ENCODE peak calls at places on chromosome 12, in seven cellular contexts. F is H1, W is HepG2, L is SK-N-SH, K is GM12892, J is K562, B is GM12878. V is an unnamed sample.

GRCh38 chr12:90543841-90544240 is 411.1 kb downstream of the CCER1 start:
- DNase-seq in F (no peak), W (no peak), L (no peak), K (no peak), J (no peak), B (no peak), V (no peak)

GRCh38 chr12:119183942-119184695 is 5.4 kb downstream of the HSPB8 start:
- DNase-seq in F (no peak), W (no peak), L (no peak), K (no peak), J (no peak), B (no peak), V (no peak)

GRCh38 chr12:78568326-78569020 is 296.1 kb upstream of the SYT1 start:
- DNase-seq in F (no peak), W (no peak), L (no peak), K (no peak), J (no peak), B (no peak), V (no peak)

GRCh38 chr12:131749618-131750315 is 38.9 kb downstream of the SFSWAP start:
- DNase-seq in F (no peak), W (no peak), L (no peak), K (no peak), J (no peak), B (no peak), V (no peak)

GRCh38 chr12:10941916-10942607 is 3.0 kb upstream of the TAS2R14 start:
- DNase-seq in F (peak), W (peak), L (no peak), K (no peak), J (peak), B (peak), V (no peak)

GRCh38 chr12:13198921-13199320 is 2.4 kb downstream of the EMP1 start:
- DNase-seq in F (no peak), W (no peak), L (no peak), K (no peak), J (no peak), B (no peak), V (no peak)

GRCh38 chr12:51591020-51591901 is at the start of gene SCN8A:
- DNase-seq in F (no peak), W (no peak), L (peak), K (peak), J (peak), B (no peak), V (peak)

GRCh38 chr12:53495903-53496751 is 3.1 kb downstream of the MAP3K12 start:
- DNase-seq in F (no peak), W (peak), L (no peak), K (no peak), J (peak), B (peak), V (no peak)

GRCh38 chr12:16349132-16349463 is 1.7 kb downstream of the MGST1 start:
- DNase-seq in F (no peak), W (peak), L (no peak), K (no peak), J (peak), B (no peak), V (no peak)

GRCh38 chr12:18103624-18104023 is 13.6 kb upstream of the RERGL start:
- DNase-seq in F (no peak), W (no peak), L (no peak), K (no peak), J (no peak), B (no peak), V (no peak)

GRCh38 chr12:16385779-16386646 is 38.6 kb downstream of the MGST1 start:
- DNase-seq in F (no peak), W (peak), L (peak), K (no peak), J (peak), B (peak), V (peak)

GRCh38 chr12:121731473-121731872 is 18.9 kb downstream of the TMEM120B start:
- DNase-seq in F (no peak), W (no peak), L (no peak), K (no peak), J (no peak), B (no peak), V (no peak)

GRCh38 chr12:105561981-105562726 is 231.7 kb downstream of the C12orf75 start:
- DNase-seq in F (no peak), W (no peak), L (no peak), K (no peak), J (no peak), B (no peak), V (no peak)

GRCh38 chr12:132363661-132364347 is 34.4 kb upstream of the GALNT9 start:
- DNase-seq in F (no peak), W (no peak), L (no peak), K (no peak), J (no peak), B (no peak), V (no peak)

GRCh38 chr12:105876426-105876927 is 262.3 kb downstream of the NUAK1 start:
- DNase-seq in F (no peak), W (no peak), L (no peak), K (no peak), J (no peak), B (no peak), V (no peak)

GRCh38 chr12:79121486-79121885 is 256.9 kb downstream of the SYT1 start:
- DNase-seq in F (no peak), W (no peak), L (peak), K (no peak), J (no peak), B (no peak), V (no peak)

GRCh38 chr12:58765076-58765475 is 155.2 kb downstream of the LRIG3 start:
- DNase-seq in F (no peak), W (no peak), L (no peak), K (no peak), J (no peak), B (no peak), V (no peak)

GRCh38 chr12:113214938-113215400 is 6.3 kb upstream of the TPCN1 start:
- DNase-seq in F (no peak), W (peak), L (peak), K (no peak), J (no peak), B (peak), V (no peak)

GRCh38 chr12:117365072-117365616 is 3.7 kb upstream of the NOS1 start:
- DNase-seq in F (no peak), W (no peak), L (peak), K (no peak), J (no peak), B (no peak), V (no peak)

GRCh38 chr12:122979001-122979907 is 1.2 kb upstream of the ARL6IP4 start:
- DNase-seq in F (no peak), W (no peak), L (peak), K (no peak), J (no peak), B (no peak), V (no peak)

GRCh38 chr12:48084066-48084465 is 21.8 kb downstream of the SENP1 start:
- DNase-seq in F (no peak), W (no peak), L (peak), K (no peak), J (peak), B (no peak), V (no peak)

GRCh38 chr12:130879781-130880389 is 8.0 kb downstream of the RAN start:
- DNase-seq in F (no peak), W (no peak), L (peak), K (no peak), J (no peak), B (no peak), V (no peak)

GRCh38 chr12:68792952-68793351 is 15.0 kb upstream of the MDM2 start:
- DNase-seq in F (no peak), W (peak), L (peak), K (peak), J (peak), B (peak), V (peak)

GRCh38 chr12:21165048-21165447 is 34.1 kb downstream of the SLCO1B1 start:
- DNase-seq in F (no peak), W (no peak), L (no peak), K (no peak), J (no peak), B (no peak), V (no peak)

GRCh38 chr12:39272934-39273770 is 169.8 kb downstream of the KIF21A start:
- DNase-seq in F (no peak), W (peak), L (peak), K (no peak), J (peak), B (no peak), V (no peak)

GRCh38 chr12:46383654-46384450 is 11.3 kb upstream of the SLC38A2 start:
- DNase-seq in F (no peak), W (peak), L (no peak), K (no peak), J (peak), B (no peak), V (no peak)

GRCh38 chr12:57230381-57231155 is 1.1 kb downstream of the SHMT2 start:
- DNase-seq in F (no peak), W (peak), L (no peak), K (no peak), J (no peak), B (no peak), V (no peak)

GRCh38 chr12:120406080-120406479 is 31.8 kb upstream of the COX6A1 start:
- DNase-seq in F (no peak), W (no peak), L (no peak), K (no peak), J (no peak), B (no peak), V (no peak)

GRCh38 chr12:59620326-59620725 is 24.5 kb downstream of the SLC16A7 start:
- DNase-seq in F (no peak), W (no peak), L (no peak), K (no peak), J (no peak), B (no peak), V (no peak)

GRCh38 chr12:107468182-107468581 is 217.4 kb upstream of the PWP1 start:
- DNase-seq in F (no peak), W (no peak), L (no peak), K (no peak), J (no peak), B (no peak), V (no peak)

GRCh38 chr12:8483081-8483479 is 27.3 kb downstream of the CLEC6A start:
- DNase-seq in F (no peak), W (no peak), L (no peak), K (no peak), J (no peak), B (no peak), V (no peak)

GRCh38 chr12:113867258-113867657 is 98.9 kb downstream of the RBM19 start:
- DNase-seq in F (no peak), W (peak), L (peak), K (no peak), J (peak), B (no peak), V (no peak)

GRCh38 chr12:2083008-2083407 is 30.2 kb downstream of the CACNA1C start:
- DNase-seq in F (no peak), W (no peak), L (no peak), K (no peak), J (no peak), B (no peak), V (no peak)

GRCh38 chr12:1917172-1918070 is 1.0 kb downstream of the CACNA2D4 start:
- DNase-seq in F (no peak), W (no peak), L (peak), K (no peak), J (peak), B (no peak), V (no peak)

GRCh38 chr12:47317182-47317915 is 237.6 kb upstream of the AMIGO2 start:
- DNase-seq in F (no peak), W (no peak), L (no peak), K (no peak), J (no peak), B (no peak), V (no peak)

GRCh38 chr12:118357327-118358007 is 15.2 kb downstream of the TAOK3 start:
- DNase-seq in F (no peak), W (no peak), L (peak), K (peak), J (peak), B (peak), V (no peak)

GRCh38 chr12:118398878-118399277 is 22.5 kb downstream of the SUDS3 start:
- DNase-seq in F (no peak), W (no peak), L (no peak), K (no peak), J (no peak), B (no peak), V (no peak)

DNA sequence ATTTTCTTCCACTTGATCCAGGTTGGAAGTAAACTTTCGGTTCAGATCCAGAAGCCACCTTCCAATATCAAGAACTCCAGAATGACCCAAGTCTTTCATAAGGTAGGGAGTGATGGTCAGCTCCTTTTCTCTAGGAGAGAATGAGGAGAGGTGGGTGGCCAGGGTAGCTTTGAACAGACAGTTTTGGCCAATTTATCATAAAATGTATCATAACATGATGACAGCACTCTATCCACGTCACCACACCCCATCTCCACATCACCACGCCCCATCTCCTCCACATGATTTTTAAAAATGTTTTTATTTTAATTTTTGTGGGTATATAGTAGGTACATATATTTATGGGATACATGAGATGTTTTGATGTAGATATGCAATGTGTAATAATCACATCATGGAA is 26.9 kb downstream of the DYRK4 start:
- DNase-seq in F (no peak), W (no peak), L (no peak), K (no peak), J (no peak), B (no peak), V (no peak)
- TF ChIP-seq TAF1 in F (no peak), W (no peak), L (no peak), K (no peak), J (no peak), B (no peak), V (no peak)

GRCh38 chr12:103422328-103422727 is 73.4 kb downstream of the C12orf42 start:
- DNase-seq in F (no peak), W (no peak), L (no peak), K (no peak), J (no peak), B (no peak), V (no peak)
- TF ChIP-seq TAF1 in F (no peak), W (no peak), L (no peak), K (no peak), J (no peak), B (no peak), V (no peak)

GRCh38 chr12:92186038-92186470 is 40.4 kb upstream of the BTG1 start:
- DNase-seq in F (no peak), W (no peak), L (no peak), K (no peak), J (no peak), B (no peak), V (no peak)
- TF ChIP-seq TAF1 in F (no peak), W (no peak), L (no peak), K (no peak), J (no peak), B (no peak), V (no peak)

DNA sequence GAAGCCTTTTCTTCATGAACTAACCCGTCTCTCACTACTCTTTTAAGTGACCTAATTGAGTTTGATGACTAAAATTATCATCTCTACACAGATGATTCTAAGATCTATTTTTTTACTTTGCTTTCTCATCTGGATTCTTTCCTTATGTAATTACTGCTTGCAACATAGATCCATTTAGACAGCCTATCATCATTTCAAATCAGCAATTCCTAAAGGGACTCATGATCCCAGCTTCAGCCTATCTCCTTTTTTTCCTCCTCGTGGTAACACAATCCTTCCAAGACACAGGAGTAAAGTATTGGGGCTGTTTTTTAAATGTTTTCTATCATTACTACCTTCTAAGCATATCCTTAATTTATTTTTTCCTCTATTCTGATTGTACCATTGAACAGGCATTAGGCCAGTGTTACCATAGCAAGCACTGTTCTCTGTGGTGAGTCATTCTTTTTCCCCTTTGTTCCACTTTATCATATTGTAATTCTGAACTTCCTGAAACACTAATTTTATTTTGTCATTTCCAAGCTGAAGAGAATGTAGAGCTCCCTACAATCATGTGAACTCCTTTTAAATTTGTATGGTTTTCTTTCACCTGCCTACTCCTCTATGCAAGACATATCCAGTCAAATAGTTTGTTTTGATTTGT is 190.4 kb upstream of the FAR2 start:
- DNase-seq in F (no peak), W (no peak), L (no peak), K (no peak), J (no peak), B (no peak), V (no peak)
- TF ChIP-seq TAF1 in F (no peak), W (no peak), L (no peak), K (no peak), J (no peak), B (no peak), V (no peak)

DNA sequence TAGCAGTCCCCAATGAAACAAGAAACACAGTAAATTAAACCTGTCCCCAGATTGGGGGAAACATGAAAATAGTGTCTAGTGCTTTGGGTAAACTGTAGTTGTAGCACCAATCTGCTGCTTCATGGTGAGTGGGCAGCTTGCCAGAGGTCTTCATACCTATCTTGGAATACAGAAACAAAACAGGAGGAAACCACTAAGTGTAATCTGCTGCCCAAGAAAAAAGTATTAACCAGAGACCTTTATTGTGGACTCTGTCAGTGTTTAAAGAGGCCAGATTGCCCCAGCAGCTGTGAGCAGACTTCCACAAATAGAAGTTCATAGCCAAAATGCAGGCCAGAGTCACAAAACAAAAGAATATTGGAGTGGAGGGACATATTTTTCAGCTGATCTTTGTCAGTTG is 2.3 kb downstream of the ISCU start:
- DNase-seq in F (no peak), W (no peak), L (no peak), K (no peak), J (peak), B (no peak), V (no peak)
- TF ChIP-seq TAF1 in F (no peak), W (no peak), L (no peak), K (no peak), J (no peak), B (no peak), V (no peak)